ENCODE peak calls at places on chromosomes 13 and 19, in eight cellular contexts. U is RWPE1, K is cardiac fibroblast, M is A549, V is stomach, A is HFFc6, L is heart right ventricle, F is progenitor cell of endocrine pancreas. J is an unnamed sample.

GRCh38 chr19:13557756-13558398 is 51.6 kb upstream of the CACNA1A start:
- DNase-seq in K (no peak), A (no peak), U (peak), V (no peak), M (no peak), F (no peak), L (no peak), J (no peak)

GRCh38 chr19:6394831-6395230 is 1.9 kb upstream of the GTF2F1 start:
- DNase-seq in U (no peak), L (no peak), K (no peak), M (no peak), F (no peak), A (no peak), V (no peak), J (no peak)

GRCh38 chr13:25630327-25630726 is 258.6 kb downstream of the ATP8A2 start:
- DNase-seq in F (no peak), M (no peak), V (no peak), U (no peak), K (no peak), L (no peak), A (no peak), J (no peak)

GRCh38 chr13:75666646-75667351 is 30.7 kb downstream of the LMO7 start:
- DNase-seq in L (no peak), K (peak), V (no peak), U (peak), A (peak), F (no peak), M (no peak), J (no peak)

GRCh38 chr13:99977912-99978780 is 3.4 kb upstream of the ZIC2 start:
- DNase-seq in V (no peak), A (no peak), U (no peak), L (no peak), F (no peak), K (no peak), M (no peak), J (no peak)

GRCh38 chr19:35027851-35028599 is 2.2 kb upstream of the SCN1B start:
- DNase-seq in M (no peak), U (no peak), A (no peak), L (no peak), V (no peak), F (no peak), K (peak), J (no peak)

GRCh38 chr19:35554076-35554475 is 8.7 kb downstream of the TMEM147 start:
- DNase-seq in V (no peak), L (no peak), K (no peak), M (no peak), A (no peak), F (no peak), U (no peak), J (no peak)

GRCh38 chr13:113669871-113670341 is 2.9 kb downstream of the GRK1 start:
- DNase-seq in L (no peak), M (no peak), V (peak), K (no peak), A (no peak), U (no peak), F (no peak), J (peak)

GRCh38 chr13:97307882-97308624 is 85.9 kb downstream of the MBNL2 start:
- DNase-seq in F (no peak), A (peak), M (peak), L (peak), K (peak), V (no peak), U (peak), J (no peak)

GRCh38 chr13:97043302-97043701 is 49.0 kb upstream of the OXGR1 start:
- DNase-seq in U (no peak), V (no peak), A (no peak), L (no peak), M (no peak), K (peak), F (no peak), J (no peak)

GRCh38 chr19:15283141-15283885 is 49.0 kb downstream of the BRD4 start:
- DNase-seq in L (no peak), U (no peak), K (peak), V (no peak), M (no peak), F (no peak), A (peak), J (no peak)

GRCh38 chr19:13689050-13689449 is 75.3 kb upstream of the MRI1 start:
- DNase-seq in V (no peak), M (no peak), F (no peak), A (peak), K (peak), L (no peak), U (peak), J (no peak)

GRCh38 chr19:49761625-49762311 is 1.3 kb downstream of the TSKS start:
- DNase-seq in A (no peak), M (no peak), K (peak), F (no peak), U (no peak), V (no peak), L (peak), J (no peak)

DNA sequence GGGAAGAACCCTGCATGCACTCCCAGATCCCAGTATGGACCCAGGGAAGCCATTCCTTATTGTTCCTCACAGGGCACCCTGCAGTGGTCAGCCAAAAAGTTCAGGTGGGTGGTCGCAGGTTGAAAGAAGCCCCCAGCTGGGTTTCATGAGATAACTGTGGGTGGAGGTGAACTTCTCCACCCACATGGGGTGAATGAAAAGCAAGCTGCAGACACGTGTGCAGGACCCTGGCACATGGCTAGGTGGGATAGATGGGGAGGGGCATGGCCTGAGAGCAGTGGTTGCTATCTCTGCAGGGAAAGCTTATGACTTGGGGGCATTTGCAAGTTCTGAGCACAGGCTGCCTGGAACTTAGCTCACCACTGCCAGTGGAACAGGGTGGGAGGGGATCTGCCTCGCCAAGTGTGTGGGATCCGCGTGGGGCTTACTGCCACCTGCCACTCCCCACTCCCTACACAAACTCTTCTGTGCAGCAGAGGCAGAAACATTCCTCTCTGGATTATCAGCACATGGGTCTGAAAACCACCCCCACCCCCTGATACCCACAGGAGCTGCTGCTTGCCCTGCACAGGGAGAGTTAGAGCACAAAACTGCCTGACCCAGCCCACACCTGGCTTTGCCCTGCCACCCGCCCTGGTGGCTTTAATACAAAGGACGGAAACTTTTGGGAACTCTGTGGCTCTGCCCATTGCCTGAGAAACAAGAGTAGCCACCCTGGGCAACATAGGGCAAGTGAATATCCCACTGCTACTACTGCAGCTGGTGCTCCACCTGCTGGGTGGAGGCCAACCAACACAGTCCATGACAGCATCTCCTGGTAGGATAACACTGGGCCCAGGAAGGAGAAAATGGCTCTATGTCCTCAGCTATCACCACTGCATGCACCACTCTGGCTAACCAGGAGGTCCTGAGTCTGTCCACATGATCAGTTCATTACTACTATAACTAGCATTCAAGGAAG is 24.4 kb downstream of the PLA2G4C start:
- DNase-seq in K (no peak), L (no peak), F (no peak), V (no peak), U (no peak), A (no peak), M (no peak), J (no peak)
- TF ChIP-seq CTCF in K (no peak), L (no peak), F (peak), V (no peak), U (no peak), A (peak), M (no peak), J (no peak)

GRCh38 chr13:103388839-103389238 is 322.6 kb upstream of the SLC10A2 start:
- DNase-seq in F (no peak), A (no peak), M (no peak), L (no peak), U (no peak), V (no peak), K (no peak), J (no peak)
- TF ChIP-seq CTCF in F (peak), A (no peak), M (no peak), L (no peak), U (no peak), V (no peak), K (no peak), J (no peak)

DNA sequence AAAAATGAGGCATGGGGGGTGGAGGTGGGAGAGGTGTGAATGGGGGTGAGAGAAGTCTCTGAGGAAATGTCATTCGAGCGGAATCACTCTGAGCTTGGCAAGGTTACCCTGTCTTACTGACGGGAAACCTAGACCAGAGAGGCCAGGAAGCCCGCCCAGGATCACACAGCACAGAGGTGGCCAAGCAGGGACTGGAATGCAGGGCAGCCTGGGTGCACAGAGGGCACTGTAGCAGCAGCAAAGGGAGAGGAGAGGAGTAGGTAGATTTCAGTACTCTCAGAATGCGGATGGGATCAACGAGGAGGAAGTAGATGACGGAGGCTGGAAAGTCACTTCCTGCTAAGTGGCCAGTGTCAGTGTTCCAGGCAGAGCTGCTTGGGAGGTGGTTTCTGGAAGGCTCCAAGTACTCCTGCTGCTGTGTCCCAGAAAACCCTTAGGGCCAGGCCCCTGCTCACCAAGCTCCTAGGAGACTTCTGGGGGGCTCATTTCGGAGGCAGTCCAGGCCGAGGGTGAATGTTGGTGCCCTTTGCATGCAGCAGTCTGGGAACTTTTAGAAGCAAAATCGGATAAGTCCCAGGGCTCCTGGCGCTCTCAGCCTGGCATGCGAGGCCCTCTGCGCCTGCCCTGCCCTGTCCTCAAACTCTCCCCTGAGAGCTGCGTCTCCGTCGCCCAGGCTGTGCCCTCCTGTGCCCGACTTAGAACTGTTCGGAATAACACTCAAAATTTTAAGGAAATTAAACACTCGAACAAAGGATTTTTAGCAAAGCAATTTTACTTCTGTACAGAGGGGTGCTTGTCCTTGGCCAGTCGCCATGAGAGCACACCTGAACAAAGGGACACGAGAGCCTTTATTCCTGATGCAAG is 33.5 kb downstream of the DNM2 start:
- DNase-seq in V (peak), U (peak), A (no peak), L (no peak), F (no peak), K (peak), M (no peak), J (no peak)
- TF ChIP-seq CTCF in V (no peak), U (no peak), A (no peak), L (no peak), F (no peak), K (no peak), M (no peak), J (no peak)

DNA sequence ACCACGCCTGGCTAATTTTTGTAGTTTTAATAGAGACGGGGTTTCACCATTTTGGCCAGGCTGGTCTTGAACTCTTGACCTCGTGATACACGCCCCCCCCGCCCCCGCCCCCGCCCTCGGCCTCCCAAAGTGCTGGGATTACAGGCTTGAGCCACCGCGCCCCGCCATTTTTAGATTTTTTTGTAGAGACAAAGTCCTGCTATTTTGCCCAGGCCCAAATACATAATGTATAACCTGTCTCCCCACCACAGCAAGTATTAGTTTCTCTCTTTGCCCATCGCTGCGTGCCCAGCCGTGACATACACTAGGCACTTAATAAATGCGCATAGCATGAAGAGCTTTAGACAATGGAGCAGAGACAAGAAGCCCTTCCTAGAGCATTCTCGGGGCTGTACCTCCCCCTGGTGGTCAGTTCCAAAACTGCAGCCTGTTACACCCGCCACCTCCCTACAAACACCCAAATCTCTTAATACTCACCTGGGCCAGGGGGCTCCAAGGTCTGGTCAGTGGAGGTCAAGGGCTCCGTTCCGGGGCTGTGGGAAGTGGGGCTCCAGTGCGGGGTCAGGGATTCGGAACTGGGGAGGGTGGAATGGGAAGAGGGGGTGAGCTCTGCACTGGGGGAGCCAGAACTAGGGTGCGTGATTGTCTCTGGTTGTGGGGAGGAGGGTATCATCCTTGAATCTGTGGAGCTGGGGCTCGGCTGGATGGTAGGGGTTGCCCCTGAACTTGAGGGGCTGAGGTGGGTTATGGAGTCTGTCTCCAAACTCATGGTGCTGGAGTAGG is 22.5 kb downstream of the IQCN start:
- DNase-seq in U (peak), V (peak), L (peak), M (peak), F (peak), A (peak), K (peak), J (peak)
- TF ChIP-seq CTCF in U (peak), V (peak), L (peak), M (peak), F (peak), A (peak), K (peak), J (peak)

GRCh38 chr19:11944656-11945055 is 19.7 kb downstream of the ZNF700 start:
- DNase-seq in K (no peak), A (no peak), V (no peak), U (no peak), L (no peak), M (no peak), F (no peak), J (no peak)
- TF ChIP-seq CTCF in K (no peak), A (no peak), V (no peak), U (no peak), L (no peak), M (no peak), F (no peak), J (no peak)